ENCODE peak calls at places on chromosomes 13 and 19, in four cellular contexts. H, W, F and G are unnamed samples.

GRCh38 chr19:27971869-27972268 is 1241.1 kb downstream of the UQCRFS1 start:
- DNase-seq in W (no peak), H (no peak), F (no peak), G (no peak)

GRCh38 chr13:36616706-36617105 is 57.1 kb upstream of the SERTM1 start:
- DNase-seq in H (no peak), W (peak; percentile 72), F (no peak), G (no peak)

GRCh38 chr19:49556412-49557398 is 23.7 kb downstream of the NOSIP start:
- DNase-seq in F (peak; percentile 68), H (no peak), W (no peak), G (no peak)

GRCh38 chr13:80048802-80049201 is 292.1 kb downstream of the SPRY2 start:
- DNase-seq in F (peak; percentile 9), H (peak; percentile 13), W (no peak), G (peak; percentile 39)

GRCh38 chr13:104460553-104460952 is 1394.3 kb upstream of the SLC10A2 start:
- DNase-seq in W (no peak), F (no peak), H (no peak), G (no peak)

GRCh38 chr13:75850915-75851314 is 214.8 kb downstream of the LMO7 start:
- DNase-seq in F (no peak), H (peak; percentile 18), W (no peak), G (no peak)

GRCh38 chr19:48292798-48293197 is 22.9 kb downstream of the ZNF114 start:
- DNase-seq in F (no peak), W (no peak), H (no peak), G (no peak)

GRCh38 chr13:40152145-40152544 is 496.7 kb downstream of the COG6 start:
- DNase-seq in H (peak; percentile 6), W (no peak), F (no peak), G (peak; percentile 8)

GRCh38 chr13:48560657-48561337 is 27.9 kb upstream of the RCBTB2 start:
- DNase-seq in F (no peak), W (no peak), H (no peak), G (no peak)

GRCh38 chr19:36547001-36547732 is 19.1 kb upstream of the ZNF260 start:
- DNase-seq in F (no peak), H (no peak), W (no peak), G (peak; percentile 50)

GRCh38 chr19:55684946-55685681 is 10.1 kb downstream of the EPN1 start:
- DNase-seq in F (no peak), H (no peak), W (no peak), G (no peak)

GRCh38 chr13:39961036-39961435 is 305.6 kb downstream of the COG6 start:
- DNase-seq in F (no peak), W (peak; percentile 2), H (no peak), G (no peak)

GRCh38 chr19:46951236-46951986 is 68.2 kb upstream of the NPAS1 start:
- DNase-seq in F (no peak), W (peak; percentile 75), H (no peak), G (peak; percentile 94)

GRCh38 chr13:35455022-35455421 is 21.5 kb downstream of the MAB21L1 start:
- DNase-seq in H (no peak), F (no peak), W (no peak), G (no peak)

GRCh38 chr19:5247957-5248705 is 92.5 kb downstream of the PTPRS start:
- DNase-seq in H (no peak), W (no peak), F (no peak), G (no peak)

GRCh38 chr19:13644648-13645047 is 119.7 kb upstream of the MRI1 start:
- DNase-seq in F (no peak), W (no peak), H (peak; percentile 72), G (peak; percentile 20)

GRCh38 chr19:4531562-4532165 is 3.4 kb downstream of the PLIN5 start:
- DNase-seq in H (no peak), F (no peak), W (no peak), G (no peak)

DNA sequence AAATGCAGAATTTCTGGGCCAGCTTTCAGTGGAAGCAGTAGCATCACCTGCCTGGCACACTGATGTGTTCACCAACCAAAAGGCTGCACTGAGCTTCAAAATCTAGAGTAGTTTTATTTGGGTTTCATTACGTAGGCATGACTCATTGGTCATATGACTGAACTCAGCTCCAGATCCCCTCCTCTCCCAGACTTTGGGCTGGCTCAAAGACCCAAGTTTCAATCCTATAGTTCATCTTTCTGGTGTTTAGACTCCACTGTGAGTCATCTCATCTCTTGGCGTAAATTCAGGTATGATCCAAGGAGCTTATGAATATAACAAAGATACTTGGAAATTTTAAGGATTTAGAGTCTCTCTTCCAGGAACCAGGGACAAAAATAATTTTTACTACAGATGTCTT is 17.7 kb downstream of the ZMYM5 start:
- DNase-seq in W (peak; percentile 57), F (no peak), H (peak; percentile 35), G (peak; percentile 78)
- TF ChIP-seq RNF2 in W (no peak), F (no peak), H (no peak), G (no peak)

GRCh38 chr13:106468948-106469590 is 66.4 kb downstream of the EFNB2 start:
- DNase-seq in F (no peak), H (no peak), W (no peak), G (no peak)

GRCh38 chr13:106472621-106473020 is 62.8 kb downstream of the EFNB2 start:
- DNase-seq in H (no peak), F (no peak), W (no peak), G (no peak)

GRCh38 chr13:106474906-106475305 is 60.6 kb downstream of the EFNB2 start:
- DNase-seq in F (no peak), H (no peak), W (no peak), G (no peak)

GRCh38 chr13:106473174-106473573 is 62.3 kb downstream of the EFNB2 start:
- DNase-seq in F (no peak), H (no peak), W (no peak), G (no peak)

DNA sequence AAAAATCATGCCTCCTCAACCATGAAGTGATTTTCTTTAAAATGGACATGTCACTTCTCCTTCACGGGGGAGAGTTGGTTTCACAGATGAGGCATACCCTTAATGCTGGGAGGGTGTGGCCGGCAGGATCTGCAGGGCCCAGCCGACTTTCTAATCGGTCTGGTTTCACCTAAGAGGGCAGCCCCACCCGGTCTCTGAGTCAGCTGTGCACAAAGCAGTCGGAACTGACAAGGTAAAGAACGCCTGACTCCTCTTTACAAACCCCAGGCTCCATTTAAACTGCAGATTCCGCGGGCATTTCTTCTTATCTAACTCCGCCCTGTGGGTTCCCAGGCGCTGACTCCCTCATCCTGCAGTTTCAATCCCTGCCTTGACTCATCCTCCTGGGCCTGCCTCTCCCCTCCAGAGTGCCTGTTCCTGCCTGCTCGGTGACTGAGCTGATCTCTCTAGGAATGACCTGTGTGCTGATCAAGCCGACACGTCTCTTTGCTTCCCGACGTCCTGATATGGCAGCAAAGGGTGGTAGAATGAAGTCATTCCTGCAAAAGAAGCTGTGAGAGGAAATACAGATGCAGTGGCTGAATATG is 63.4 kb downstream of the EFNB2 start:
- DNase-seq in F (peak; percentile 70), W (peak; percentile 1), H (peak; percentile 10), G (peak; percentile 71)
- TF ChIP-seq CHD2 in F (no peak), W (no peak), H (no peak), G (no peak)

GRCh38 chr13:77832339-77833100 is 86.1 kb downstream of the EDNRB start:
- DNase-seq in W (no peak), F (no peak), H (no peak), G (no peak)

GRCh38 chr13:77836423-77836822 is 82.2 kb downstream of the EDNRB start:
- DNase-seq in F (no peak), H (no peak), W (no peak), G (no peak)

GRCh38 chr13:77829963-77830362 is 88.7 kb downstream of the EDNRB start:
- DNase-seq in F (no peak), H (no peak), W (no peak), G (no peak)

GRCh38 chr13:77831870-77832269 is 86.8 kb downstream of the EDNRB start:
- DNase-seq in W (no peak), F (no peak), H (no peak), G (no peak)

DNA sequence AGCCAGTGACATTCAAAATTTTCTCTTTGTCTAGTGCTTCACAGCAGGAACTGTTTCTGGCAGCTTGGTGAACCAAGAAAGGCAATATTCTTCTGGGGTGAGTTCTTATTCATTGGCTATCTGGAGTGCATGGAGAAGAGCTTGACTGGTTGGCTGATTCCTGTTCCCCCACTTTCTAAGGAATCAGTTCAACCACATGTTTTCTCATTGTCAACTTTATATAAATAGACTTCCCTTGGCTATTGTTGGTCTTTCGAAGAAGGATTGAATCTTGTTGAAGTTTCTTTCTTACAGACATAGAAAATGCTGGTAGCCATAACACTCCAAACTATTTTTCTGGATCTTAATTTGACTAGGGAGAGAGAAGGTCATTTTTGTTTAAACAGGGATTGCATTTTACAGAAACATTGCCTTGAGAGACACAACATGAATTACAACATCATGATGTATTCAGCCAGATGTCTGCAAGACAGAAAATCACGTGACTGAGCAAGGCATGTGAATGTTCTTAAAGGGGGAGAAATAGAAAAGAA is 85.2 kb downstream of the EDNRB start:
- DNase-seq in F (no peak), W (no peak), H (no peak), G (no peak)
- TF ChIP-seq RNF2 in F (no peak), W (no peak), H (no peak), G (no peak)

DNA sequence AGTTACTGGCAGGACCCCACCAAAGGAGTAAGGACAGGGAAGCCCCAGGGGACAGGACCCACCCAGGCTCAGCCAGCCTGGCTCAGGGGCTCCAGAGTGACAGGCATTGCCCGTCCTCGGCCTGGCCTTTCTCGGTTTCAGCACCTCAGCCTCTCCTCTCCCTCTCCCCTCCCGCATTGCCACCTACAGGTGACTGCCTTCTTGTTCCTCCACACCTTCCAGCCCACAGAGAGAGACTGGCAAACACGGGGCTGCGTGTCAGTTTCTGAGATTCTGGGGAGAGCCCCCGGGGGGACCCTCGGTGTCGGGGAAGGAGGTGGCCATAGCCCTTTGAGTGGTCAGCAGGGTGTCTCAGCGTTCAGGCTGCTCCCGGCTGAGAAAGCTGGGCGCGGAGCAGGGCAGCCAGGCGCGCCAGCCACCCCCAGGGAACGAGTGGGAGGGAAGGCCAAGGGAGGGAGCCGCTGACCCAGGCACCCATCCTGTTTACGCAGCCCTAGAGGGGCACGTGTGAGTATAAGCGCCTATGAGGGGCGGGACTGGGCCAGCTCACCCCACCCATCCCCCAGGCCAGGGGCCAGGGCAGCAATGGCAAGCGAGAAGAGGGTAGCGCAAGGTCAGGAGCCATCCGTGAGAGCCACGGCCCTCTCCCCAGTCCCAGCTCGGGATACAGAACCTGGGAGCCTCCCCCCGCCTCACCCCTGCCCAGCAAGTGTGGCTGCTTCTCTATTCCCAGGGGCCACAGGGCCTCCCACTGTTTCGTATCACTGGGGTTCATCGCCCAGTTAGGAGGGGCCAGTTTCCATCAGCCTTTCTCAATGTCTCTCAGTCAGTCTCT is 743 bp upstream of the DMKN start:
- DNase-seq in W (peak; percentile 25), F (no peak), H (no peak), G (no peak)
- TF ChIP-seq CHD2 in W (no peak), F (no peak), H (no peak), G (no peak)

GRCh38 chr13:97231832-97232201 is 9.7 kb downstream of the MBNL2 start:
- DNase-seq in H (no peak), F (no peak), W (no peak), G (no peak)

GRCh38 chr13:97233499-97233898 is 11.4 kb downstream of the MBNL2 start:
- DNase-seq in W (peak; percentile 73), H (no peak), F (no peak), G (no peak)

GRCh38 chr13:97228850-97229521 is 6.9 kb downstream of the MBNL2 start:
- DNase-seq in H (no peak), W (no peak), F (no peak), G (no peak)

GRCh38 chr13:97229699-97230098 is 7.6 kb downstream of the MBNL2 start:
- DNase-seq in H (no peak), F (no peak), W (no peak), G (no peak)

GRCh38 chr13:97231118-97231831 is 9.1 kb downstream of the MBNL2 start:
- DNase-seq in F (no peak), H (no peak), W (no peak), G (no peak)
- TF ChIP-seq RNF2 in F (no peak), H (no peak), W (no peak), G (no peak)